ENCODE peak calls at places on chromosomes 13 and 19, in nine cellular contexts. O, V, J, R, G, Y, Q, W and B are unnamed samples.

GRCh38 chr13:45295536-45295935 is 45.4 kb downstream of the TPT1 start:
- DNase-seq in O (no peak), V (no peak), J (no peak), R (peak; percentile 33), G (peak; percentile 21), Y (no peak), Q (peak; percentile 48), W (no peak), B (no peak)

GRCh38 chr19:3276341-3276799 is 51.9 kb downstream of the CELF5 start:
- DNase-seq in O (peak; percentile 76), V (peak; percentile 72), J (peak; percentile 71), R (no peak), G (peak; percentile 23), Y (peak; percentile 88), Q (no peak), W (no peak), B (no peak)

GRCh38 chr13:112877496-112877895 is 91.5 kb upstream of the MCF2L start:
- DNase-seq in O (peak; percentile 66), V (no peak), J (no peak), R (no peak), G (no peak), Y (no peak), Q (no peak), W (peak; percentile 52), B (no peak)

GRCh38 chr13:40170982-40171381 is 495.5 kb downstream of the FOXO1 start:
- DNase-seq in O (no peak), V (no peak), J (no peak), R (no peak), G (no peak), Y (peak; percentile 68), Q (no peak), W (no peak), B (no peak)

GRCh38 chr19:13023666-13024065 is 28.4 kb downstream of the NFIX start:
- DNase-seq in O (no peak), V (no peak), J (no peak), R (no peak), G (no peak), Y (no peak), Q (no peak), W (no peak), B (no peak)

GRCh38 chr13:60351326-60351725 is 45.7 kb upstream of the TDRD3 start:
- DNase-seq in O (no peak), V (no peak), J (no peak), R (no peak), G (no peak), Y (no peak), Q (no peak), W (no peak), B (no peak)

GRCh38 chr19:31214997-31215396 is 134.2 kb downstream of the TSHZ3 start:
- DNase-seq in O (no peak), V (no peak), J (no peak), R (no peak), G (no peak), Y (no peak), Q (no peak), W (no peak), B (no peak)

GRCh38 chr13:19267746-19268145 is 86.1 kb upstream of the TUBA3C start:
- DNase-seq in O (no peak), V (no peak), J (no peak), R (no peak), G (no peak), Y (no peak), Q (no peak), W (no peak), B (no peak)

GRCh38 chr13:27257233-27257568 is 5.8 kb downstream of the RPL21 start:
- DNase-seq in O (no peak), V (no peak), J (no peak), R (no peak), G (no peak), Y (no peak), Q (no peak), W (no peak), B (no peak)

GRCh38 chr13:27250833-27251165 is 559 bp upstream of the RPL21 start:
- DNase-seq in O (no peak), V (no peak), J (no peak), R (no peak), G (no peak), Y (no peak), Q (no peak), W (no peak), B (no peak)

GRCh38 chr13:27252467-27252866 is 1.1 kb downstream of the RPL21 start:
- DNase-seq in O (no peak), V (no peak), J (no peak), R (no peak), G (no peak), Y (no peak), Q (no peak), W (no peak), B (no peak)

GRCh38 chr13:27245610-27246009 is 5.7 kb upstream of the RPL21 start:
- DNase-seq in O (no peak), V (no peak), J (no peak), R (no peak), G (no peak), Y (no peak), Q (no peak), W (no peak), B (no peak)

DNA sequence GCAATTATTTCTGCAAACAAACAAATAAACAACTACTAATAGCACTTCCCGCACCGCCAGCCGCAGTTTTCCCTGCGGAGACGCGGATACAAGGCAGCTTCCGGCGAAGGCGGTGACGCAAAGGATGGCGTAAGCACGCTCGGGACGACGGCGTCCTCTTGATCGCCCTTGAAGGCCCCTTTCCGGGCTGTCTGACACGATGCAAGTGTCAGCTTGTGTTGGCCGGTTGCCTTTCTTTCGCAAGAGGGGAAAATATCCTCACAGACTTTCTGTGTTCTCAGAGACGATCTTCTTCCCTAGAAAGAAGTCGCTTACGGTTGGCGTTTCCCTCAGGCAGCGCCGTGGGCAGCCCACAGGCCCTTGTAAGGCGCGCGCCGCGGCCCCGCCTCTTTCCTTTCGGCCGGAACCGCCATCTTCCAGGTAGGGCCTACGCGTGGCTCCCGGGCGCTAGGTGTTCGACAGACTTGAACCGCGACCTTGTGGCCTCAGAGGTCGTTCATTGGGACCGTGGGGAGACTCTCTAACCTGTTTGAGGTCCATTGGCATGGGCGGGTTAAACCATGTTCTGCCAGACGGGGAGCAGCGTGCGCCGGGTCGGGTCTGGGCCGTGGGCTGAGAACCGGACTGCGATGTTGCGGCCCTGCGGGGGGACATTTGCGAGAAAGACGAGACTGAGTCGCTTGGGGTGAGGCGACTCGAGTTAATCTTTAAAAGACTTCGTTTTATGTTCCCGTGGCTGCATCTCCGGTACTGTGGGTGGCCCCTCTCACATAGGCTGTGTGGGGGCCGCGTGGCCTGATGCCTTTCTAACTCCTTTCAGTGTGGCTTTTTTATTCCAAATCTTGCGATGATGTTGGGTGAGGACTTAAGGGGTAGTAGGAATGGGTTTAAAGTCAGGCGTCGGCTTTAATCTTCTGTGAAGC is at the start of gene RPL21:
- DNase-seq in O (peak; percentile 98), V (peak; percentile 97), J (peak; percentile 96), R (peak; percentile 90), G (peak; percentile 94), Y (peak; percentile 97), Q (peak; percentile 95), W (peak; percentile 98), B (peak; percentile 80)
- TF ChIP-seq POLR2A in O (peak; percentile 83), V (peak; percentile 93), J (peak; percentile 80), R (peak; percentile 87), G (peak; percentile 69), Y (peak; percentile 88), Q (peak; percentile 89), W (peak; percentile 91), B (no peak)

GRCh38 chr19:1836458-1837221 is 11.6 kb downstream of the REXO1 start:
- DNase-seq in O (no peak), V (no peak), J (no peak), R (no peak), G (no peak), Y (no peak), Q (no peak), W (no peak), B (no peak)

GRCh38 chr19:1837222-1837565 is 11.1 kb downstream of the REXO1 start:
- DNase-seq in O (no peak), V (no peak), J (no peak), R (no peak), G (no peak), Y (no peak), Q (no peak), W (no peak), B (no peak)

GRCh38 chr19:1839658-1840540 is 8.4 kb downstream of the REXO1 start:
- DNase-seq in O (no peak), V (peak; percentile 87), J (peak; percentile 78), R (no peak), G (no peak), Y (no peak), Q (no peak), W (no peak), B (no peak)

GRCh38 chr19:1840541-1841115 is 7.7 kb downstream of the REXO1 start:
- DNase-seq in O (peak; percentile 86), V (no peak), J (no peak), R (no peak), G (no peak), Y (no peak), Q (no peak), W (no peak), B (no peak)

DNA sequence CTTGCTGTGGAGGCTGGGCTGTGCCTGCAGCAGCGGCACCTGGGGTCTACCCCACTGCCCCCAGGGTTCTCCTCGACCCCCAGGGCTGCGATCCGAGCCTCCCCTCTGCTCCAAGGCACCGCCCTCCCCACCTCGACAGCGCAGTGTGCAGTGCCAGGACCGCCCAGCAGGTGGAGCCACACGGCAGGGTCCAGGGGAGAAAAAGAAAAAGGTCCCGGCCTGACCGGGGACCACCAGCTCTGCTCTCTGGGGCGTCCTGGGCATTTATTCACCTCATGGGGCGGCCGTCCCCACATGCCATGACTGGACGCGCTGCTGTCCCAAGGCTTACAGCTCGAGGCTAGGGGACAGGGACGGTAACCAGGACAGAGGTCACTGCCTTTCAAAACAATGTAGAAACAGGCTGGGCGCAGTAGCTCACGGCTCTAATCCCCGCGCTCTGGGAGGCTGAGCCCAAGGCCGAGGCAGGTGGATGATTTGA is 10.6 kb downstream of the REXO1 start:
- DNase-seq in O (no peak), V (peak; percentile 72), J (peak; percentile 81), R (no peak), G (no peak), Y (no peak), Q (no peak), W (no peak), B (no peak)
- TF ChIP-seq POLR2A in O (no peak), V (no peak), J (no peak), R (no peak), G (no peak), Y (no peak), Q (no peak), W (no peak), B (no peak)

GRCh38 chr13:21001471-21001870 is 59.9 kb downstream of the LATS2 start:
- DNase-seq in O (no peak), V (no peak), J (no peak), R (no peak), G (no peak), Y (no peak), Q (no peak), W (no peak), B (no peak)
- TF ChIP-seq POLR2A in O (no peak), V (no peak), J (no peak), R (no peak), G (no peak), Y (no peak), Q (no peak), W (no peak), B (no peak)

DNA sequence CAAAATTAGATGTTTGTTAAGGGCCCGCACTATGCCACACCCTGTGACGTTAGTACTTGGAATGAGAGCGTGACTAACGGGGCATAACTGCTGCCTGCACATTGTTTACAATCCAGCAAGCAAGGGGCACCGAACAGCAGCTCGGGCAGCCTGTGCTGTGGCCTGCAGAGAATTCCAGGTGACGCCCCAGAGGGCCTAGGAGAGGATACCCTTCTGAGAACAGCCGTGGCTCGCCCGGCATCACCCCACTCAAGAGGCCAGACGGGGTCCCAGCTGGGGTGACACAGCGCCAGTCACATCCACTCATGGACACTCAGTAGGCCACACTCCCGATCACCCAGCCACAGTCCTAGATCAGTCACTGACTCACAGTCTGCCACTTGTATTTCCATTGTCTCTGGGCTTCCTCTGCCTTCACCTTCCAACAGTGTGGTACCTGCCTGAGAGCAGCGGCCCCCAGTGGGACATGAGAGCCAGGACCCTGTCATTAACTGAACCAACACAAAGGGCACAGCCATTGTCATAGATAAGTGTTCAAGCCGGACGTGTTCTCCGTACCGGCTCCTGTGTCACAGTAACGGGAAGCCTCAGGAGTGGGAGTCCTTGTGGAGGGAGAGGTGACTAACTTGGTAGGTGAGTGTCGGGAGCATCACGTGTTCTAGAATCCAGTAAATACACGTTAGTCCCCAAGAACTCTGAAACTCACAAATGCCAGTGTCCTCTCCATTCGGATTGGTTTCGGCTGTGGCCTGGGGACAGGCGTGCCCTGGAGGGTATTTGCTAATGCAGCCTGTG is 7.5 kb downstream of the ZNF331 start:
- DNase-seq in O (no peak), V (no peak), J (no peak), R (no peak), G (no peak), Y (no peak), Q (no peak), W (no peak), B (no peak)
- TF ChIP-seq POLR2A in O (no peak), V (no peak), J (no peak), R (no peak), G (no peak), Y (no peak), Q (no peak), W (no peak), B (no peak)